ENCODE peak calls at places on chromosomes 6 and 20, in five cellular contexts. G is H1, A is IMR-90, J is H9, K is neuronal stem cell. W is an unnamed sample.

GRCh38 chr20:23857954-23858565 is 21.5 kb downstream of the CST5 start:
- DNase-seq in A (no peak), J (peak; percentile 66), G (no peak), K (peak; percentile 46), W (peak; percentile 40)

GRCh38 chr6:131116755-131117360 is 18.4 kb upstream of the AKAP7 start:
- DNase-seq in K (no peak), G (no peak), J (no peak), A (peak; percentile 64), W (peak; percentile 71)

GRCh38 chr6:101011165-101011564 is 130.0 kb upstream of the ASCC3 start:
- DNase-seq in A (no peak), K (no peak), J (no peak), G (no peak), W (no peak)

GRCh38 chr6:132466952-132467351 is 46.0 kb downstream of the STX7 start:
- DNase-seq in G (no peak), A (peak; percentile 78), J (no peak), K (no peak), W (no peak)

GRCh38 chr20:15654208-15654649 is 919.0 kb downstream of the KIF16B start:
- DNase-seq in K (peak; percentile 54), J (peak; percentile 80), A (peak; percentile 49), G (peak; percentile 44), W (peak; percentile 92)

GRCh38 chr6:16239090-16239797 is 857 bp downstream of the GMPR start:
- DNase-seq in K (no peak), G (no peak), J (no peak), A (peak; percentile 44), W (peak; percentile 73)

GRCh38 chr6:129607581-129608186 is 102.3 kb downstream of the ARHGAP18 start:
- DNase-seq in J (no peak), A (peak; percentile 30), K (no peak), G (no peak), W (no peak)

GRCh38 chr20:20211274-20211987 is 156.5 kb upstream of the INSM1 start:
- DNase-seq in G (no peak), A (no peak), K (no peak), J (no peak), W (no peak)

GRCh38 chr6:17580518-17581048 is 19.5 kb upstream of the FAM8A1 start:
- DNase-seq in G (no peak), K (no peak), J (peak; percentile 46), A (no peak), W (no peak)

GRCh38 chr6:7589221-7589620 is 777 bp upstream of the SNRNP48 start:
- DNase-seq in G (no peak), K (no peak), J (no peak), A (no peak), W (no peak)

GRCh38 chr6:165987483-165988305 is 180.0 kb downstream of the TBXT start:
- DNase-seq in A (peak; percentile 98), J (peak; percentile 71), G (no peak), K (no peak), W (peak; percentile 76)

GRCh38 chr20:19757487-19757972 is 528 bp upstream of the RIN2 start:
- DNase-seq in J (peak; percentile 70), K (peak; percentile 62), G (no peak), A (peak; percentile 70), W (peak; percentile 76)

GRCh38 chr6:158040804-158041347 is 59.2 kb downstream of the SYNJ2 start:
- DNase-seq in J (no peak), A (peak; percentile 90), G (no peak), K (no peak), W (no peak)

GRCh38 chr6:153599901-153600300 is 439.1 kb upstream of the OPRM1 start:
- DNase-seq in J (no peak), K (no peak), G (no peak), A (no peak), W (no peak)

GRCh38 chr20:41046716-41047115 is 18.1 kb downstream of the TOP1 start:
- DNase-seq in J (no peak), A (peak; percentile 63), G (no peak), K (no peak), W (no peak)

GRCh38 chr6:157328108-157328692 is 4.9 kb upstream of the TMEM242 start:
- DNase-seq in A (peak; percentile 25), J (no peak), K (no peak), G (no peak), W (no peak)

GRCh38 chr20:50533061-50533460 is 22.9 kb downstream of the PTPN1 start:
- DNase-seq in K (no peak), A (peak; percentile 81), J (no peak), G (no peak), W (no peak)

GRCh38 chr6:53647437-53648094 is 18.0 kb downstream of the KLHL31 start:
- DNase-seq in G (no peak), A (no peak), J (no peak), K (no peak), W (no peak)

GRCh38 chr6:148570456-148570855 is 176.4 kb upstream of the UST start:
- DNase-seq in K (no peak), J (no peak), A (no peak), G (no peak), W (no peak)

GRCh38 chr6:116682334-116682712 is 1.3 kb downstream of the KPNA5 start:
- DNase-seq in A (peak; percentile 55), G (no peak), K (no peak), J (no peak), W (peak; percentile 8)

GRCh38 chr20:62476074-62476838 is 461 bp upstream of the GATA5 start:
- DNase-seq in K (no peak), A (no peak), G (no peak), J (peak; percentile 63), W (peak; percentile 47)

GRCh38 chr6:158575550-158575949 is 15.7 kb downstream of the TMEM181 start:
- DNase-seq in K (no peak), J (no peak), G (no peak), A (no peak), W (no peak)

GRCh38 chr20:50303573-50304500 is 113.2 kb downstream of the CEBPB start:
- DNase-seq in G (no peak), A (peak; percentile 85), K (no peak), J (peak; percentile 20), W (no peak)

GRCh38 chr6:9437836-9438235 is 977.0 kb downstream of the TFAP2A start:
- DNase-seq in A (peak; percentile 59), J (no peak), K (no peak), G (no peak), W (no peak)

GRCh38 chr6:116287668-116288282 is 8.0 kb upstream of the TSPYL1 start:
- DNase-seq in K (peak; percentile 46), G (no peak), A (peak; percentile 74), J (no peak), W (peak; percentile 71)

GRCh38 chr6:127342946-127343752 is at the start of gene ECHDC1:
- DNase-seq in K (peak; percentile 55), G (no peak), J (peak; percentile 62), A (peak; percentile 66), W (peak; percentile 82)
- H2BK5ac ChIP-seq in K (peak within 1 kb of the TSS; percentile 92), G (peak within 1 kb of the TSS; percentile 89), J (no peak within 1 kb of the TSS), A (peak within 1 kb of the TSS; percentile 84), W (peak within 1 kb of the TSS; percentile 91)

GRCh38 chr6:134132494-134133141 is 80.2 kb upstream of the SLC2A12 start:
- DNase-seq in K (no peak), G (no peak), J (no peak), A (peak; percentile 15), W (peak; percentile 18)

GRCh38 chr6:134134654-134135053 is 82.2 kb upstream of the SLC2A12 start:
- DNase-seq in A (no peak), K (no peak), J (no peak), G (no peak), W (no peak)

GRCh38 chr6:134138226-134138975 is 86.0 kb upstream of the SLC2A12 start:
- DNase-seq in J (no peak), G (no peak), A (peak; percentile 55), K (no peak), W (no peak)
- H3K27ac ChIP-seq in J (no peak overlapping the region), G (no peak overlapping the region), A (no peak overlapping the region), K (no peak overlapping the region), W (no peak overlapping the region)

DNA sequence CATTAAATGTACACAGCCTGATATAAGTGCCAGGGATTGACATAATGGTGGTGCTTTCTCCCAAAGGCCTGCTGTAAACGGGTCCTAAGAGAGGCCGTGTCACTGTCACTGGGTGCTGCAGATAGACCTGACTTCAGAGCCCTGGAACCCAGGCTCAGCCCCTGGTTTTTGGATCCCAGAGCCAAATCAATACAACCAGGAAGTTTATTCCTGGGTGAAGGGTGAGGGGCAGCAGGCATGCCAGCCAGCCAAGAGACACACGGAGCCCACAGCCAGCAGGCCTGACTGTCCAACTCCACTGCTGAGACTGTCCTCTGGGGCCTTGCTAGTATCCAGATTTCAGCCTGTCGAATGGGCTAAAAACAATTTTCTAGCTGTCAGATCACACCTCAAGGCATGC is 12.8 kb upstream of the ARMC12 start:
- DNase-seq in G (no peak), K (no peak), J (no peak), A (no peak), W (no peak)
- H2BK15ac ChIP-seq in G (no peak overlapping the region), K (no peak overlapping the region), J (no peak overlapping the region), A (no peak overlapping the region), W (no peak overlapping the region)

GRCh38 chr6:96563853-96564252 is 925 bp downstream of the FHL5 start:
- DNase-seq in J (no peak), A (no peak), G (no peak), K (no peak), W (no peak)

DNA sequence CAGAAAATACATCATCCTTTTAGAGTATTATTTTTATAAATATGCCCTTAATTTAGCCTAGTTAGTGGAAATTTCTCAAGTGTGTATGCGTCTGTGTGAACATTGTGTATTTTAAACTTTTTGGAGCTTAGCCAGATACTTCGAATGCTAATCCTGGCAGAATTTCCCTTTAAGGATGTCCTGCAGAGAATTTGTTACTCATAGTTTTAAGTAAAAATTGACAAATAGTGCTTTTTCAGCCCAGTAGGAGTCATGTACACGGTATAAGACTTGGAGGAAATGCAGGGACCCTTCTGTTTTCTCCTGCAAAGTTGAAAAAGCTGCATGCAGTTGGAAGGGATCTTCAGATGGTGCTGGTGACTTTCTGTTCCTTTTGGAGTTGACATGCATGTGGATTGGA is at the start of gene FHL5:
- DNase-seq in A (no peak), J (no peak), K (no peak), G (no peak), W (no peak)
- H2BK5ac ChIP-seq in A (no peak within 1 kb of the TSS), J (no peak within 1 kb of the TSS), K (no peak within 1 kb of the TSS), G (no peak within 1 kb of the TSS), W (no peak within 1 kb of the TSS)

GRCh38 chr6:56652994-56653393 is 10.3 kb upstream of the DST start:
- DNase-seq in J (no peak), G (no peak), K (no peak), A (peak; percentile 83), W (no peak)
- H3K27ac ChIP-seq in J (no peak overlapping the region), G (no peak overlapping the region), K (no peak overlapping the region), A (peak overlapping the region; percentile 74), W (no peak overlapping the region)

DNA sequence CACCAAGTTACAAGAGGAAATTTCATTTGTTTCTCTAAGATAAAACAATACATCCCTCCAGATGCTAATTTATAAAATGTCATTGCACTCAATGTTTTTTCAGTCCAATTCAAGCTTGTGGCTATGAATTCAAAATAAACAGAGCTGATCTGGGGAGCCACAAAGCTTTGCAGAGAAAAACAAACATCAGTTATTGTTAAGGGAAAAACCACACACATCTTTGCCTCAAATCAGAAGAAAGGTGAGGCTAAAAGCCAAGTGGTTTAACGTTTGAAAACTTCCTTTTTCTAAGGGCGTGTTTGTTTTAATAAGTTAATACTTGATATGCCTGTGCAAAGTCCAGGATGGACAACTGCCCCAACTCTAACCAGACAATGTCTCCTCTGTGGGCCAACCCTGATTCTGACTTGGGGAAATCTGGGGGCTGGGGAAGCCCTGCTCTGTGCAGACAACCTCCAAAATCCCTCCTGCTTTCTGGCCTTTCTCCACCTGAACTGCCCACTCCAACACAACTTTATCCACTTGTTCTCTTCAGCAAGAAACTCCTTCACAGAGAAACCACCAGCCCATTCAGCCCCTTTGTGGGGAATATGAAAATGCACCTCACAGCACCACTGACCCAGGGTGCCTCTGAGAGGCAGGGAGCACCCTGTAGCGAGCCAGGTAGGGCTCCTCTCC is 44.6 kb upstream of the NT5E start:
- DNase-seq in J (no peak), A (peak; percentile 55), G (no peak), K (no peak), W (no peak)
- H2BK15ac ChIP-seq in J (no peak overlapping the region), A (peak overlapping the region; percentile 96), G (peak overlapping the region; percentile 23), K (no peak overlapping the region), W (no peak overlapping the region)

W was measured in mesendoderm.